ENCODE peak calls at places on chromosomes 5 and 9, in seven cellular contexts. L is neuronal stem cell; O is mucosa of descending colon; F is fibroblast of lung; D is neural progenitor cell; N is CD4-positive, alpha-beta memory T cell; X is tibial artery. R is an unnamed sample.

GRCh38 chr5:138054863-138055558 is 22.1 kb upstream of the FAM13B start:
- DNase-seq in L (peak; percentile 23), O (no peak), F (no peak), D (peak; percentile 63), N (no peak), X (no peak), R (no peak)

GRCh38 chr5:132812949-132813598 is at the start of gene SOWAHA:
- DNase-seq in L (no peak), O (peak; percentile 70), F (peak; percentile 25), D (peak; percentile 62), N (no peak), X (no peak), R (peak; percentile 76)

GRCh38 chr9:137464291-137464999 is 5.3 kb upstream of the NSMF start:
- DNase-seq in L (no peak), O (peak; percentile 55), F (no peak), D (no peak), N (no peak), X (no peak), R (no peak)

GRCh38 chr5:155872801-155873200 is 454.2 kb upstream of the SGCD start:
- DNase-seq in L (no peak), O (no peak), F (no peak), D (no peak), N (no peak), X (no peak), R (no peak)

GRCh38 chr9:16092142-16092541 is 539.3 kb downstream of the CCDC171 start:
- DNase-seq in L (no peak), O (no peak), F (no peak), D (no peak), N (no peak), X (no peak), R (no peak)

GRCh38 chr5:151870820-151871219 is 53.8 kb downstream of the GLRA1 start:
- DNase-seq in L (no peak), O (no peak), F (peak; percentile 34), D (no peak), N (no peak), X (no peak), R (no peak)

GRCh38 chr5:176761755-176762154 is 48.6 kb upstream of the UNC5A start:
- DNase-seq in L (no peak), O (no peak), F (no peak), D (no peak), N (no peak), X (no peak), R (no peak)

GRCh38 chr9:134491856-134492255 is 149.7 kb upstream of the COL5A1 start:
- DNase-seq in L (no peak), O (no peak), F (no peak), D (no peak), N (no peak), X (no peak), R (no peak)

GRCh38 chr9:114176601-114177295 is 21.4 kb downstream of the COL27A1 start:
- DNase-seq in L (no peak), O (no peak), F (no peak), D (peak; percentile 60), N (no peak), X (no peak), R (no peak)

GRCh38 chr5:143376195-143376772 is 27.2 kb downstream of the NR3C1 start:
- DNase-seq in L (no peak), O (no peak), F (no peak), D (no peak), N (no peak), X (no peak), R (no peak)

GRCh38 chr5:143374496-143375217 is 28.8 kb downstream of the NR3C1 start:
- DNase-seq in L (no peak), O (no peak), F (no peak), D (no peak), N (no peak), X (no peak), R (no peak)

GRCh38 chr5:143370440-143370839 is 33.0 kb downstream of the NR3C1 start:
- DNase-seq in L (no peak), O (no peak), F (no peak), D (no peak), N (no peak), X (no peak), R (no peak)

GRCh38 chr5:143376911-143377838 is 26.3 kb downstream of the NR3C1 start:
- DNase-seq in L (no peak), O (no peak), F (no peak), D (no peak), N (no peak), X (no peak), R (no peak)

GRCh38 chr5:143372187-143372829 is 31.2 kb downstream of the NR3C1 start:
- DNase-seq in L (no peak), O (no peak), F (peak; percentile 61), D (no peak), N (no peak), X (no peak), R (no peak)
- H3K36me3 ChIP-seq in L (no peaks in the 10 kb centered on the region), O (no peaks in the 10 kb centered on the region), F (no peaks in the 10 kb centered on the region), D (no peaks in the 10 kb centered on the region), N (peaks cover 3% of the 10 kb centered on the region), X (no peaks in the 10 kb centered on the region), R (no peaks in the 10 kb centered on the region)

GRCh38 chr5:136146201-136146600 is 13.6 kb downstream of the SMAD5 start:
- DNase-seq in L (no peak), O (no peak), F (no peak), D (no peak), N (no peak), X (no peak), R (no peak)
- H3K4me1 ChIP-seq in L (peaks cover 4% of the 10 kb centered on the region), O (peaks cover 4% of the 10 kb centered on the region), F (no peaks in the 10 kb centered on the region), D (peaks cover 10% of the 10 kb centered on the region), N (no peaks in the 10 kb centered on the region), X (peaks cover 86% of the 10 kb centered on the region), R (peaks cover 69% of the 10 kb centered on the region)

DNA sequence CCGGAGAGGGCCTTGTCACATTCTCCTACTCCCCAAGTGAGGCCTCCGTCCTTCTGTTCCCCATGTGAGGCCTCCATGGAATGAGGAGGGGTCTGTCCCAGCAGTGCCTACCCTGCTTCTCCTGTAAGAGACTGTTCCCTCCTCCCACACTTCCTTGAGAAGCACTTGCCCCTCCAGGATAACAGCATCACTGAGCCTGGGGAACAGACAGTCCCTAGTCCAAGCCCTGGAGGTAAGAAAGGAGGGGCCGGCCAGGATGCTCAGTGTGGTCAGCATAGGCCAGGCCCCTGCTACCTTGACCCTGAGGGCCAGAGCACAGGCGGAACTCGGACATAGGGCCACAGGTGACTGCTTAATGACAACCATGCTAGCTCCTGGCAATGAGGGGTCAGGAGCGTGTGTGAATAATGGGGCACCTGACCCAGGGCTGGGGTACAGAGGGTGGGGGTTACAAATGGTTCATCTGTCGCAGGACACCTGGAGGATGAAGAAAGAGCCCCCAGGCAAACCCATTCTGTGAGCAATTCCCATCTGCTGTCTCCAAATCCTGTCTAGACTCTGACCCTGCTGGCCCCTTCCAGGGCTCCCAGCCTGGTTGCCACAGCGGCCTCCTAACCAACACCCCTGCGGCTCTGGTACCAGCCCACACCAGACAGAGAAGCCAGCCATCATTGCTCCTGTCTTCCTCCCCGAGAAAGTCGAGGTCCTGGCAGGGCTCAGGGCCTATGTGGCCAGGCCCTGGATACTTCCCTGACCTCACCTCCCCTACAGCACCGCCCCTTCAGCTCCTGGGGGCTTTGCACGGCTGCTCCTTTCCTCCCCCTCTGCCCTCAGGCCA is 20.3 kb downstream of the RALGDS start:
- DNase-seq in L (no peak), O (no peak), F (no peak), D (no peak), N (no peak), X (no peak), R (no peak)
- H3K36me3 ChIP-seq in L (peaks cover 97% of the 10 kb centered on the region), O (no peaks in the 10 kb centered on the region), F (peaks cover 33% of the 10 kb centered on the region), D (peaks cover 12% of the 10 kb centered on the region), N (peaks cover 74% of the 10 kb centered on the region), X (peaks cover 86% of the 10 kb centered on the region), R (peaks cover 68% of the 10 kb centered on the region)

DNA sequence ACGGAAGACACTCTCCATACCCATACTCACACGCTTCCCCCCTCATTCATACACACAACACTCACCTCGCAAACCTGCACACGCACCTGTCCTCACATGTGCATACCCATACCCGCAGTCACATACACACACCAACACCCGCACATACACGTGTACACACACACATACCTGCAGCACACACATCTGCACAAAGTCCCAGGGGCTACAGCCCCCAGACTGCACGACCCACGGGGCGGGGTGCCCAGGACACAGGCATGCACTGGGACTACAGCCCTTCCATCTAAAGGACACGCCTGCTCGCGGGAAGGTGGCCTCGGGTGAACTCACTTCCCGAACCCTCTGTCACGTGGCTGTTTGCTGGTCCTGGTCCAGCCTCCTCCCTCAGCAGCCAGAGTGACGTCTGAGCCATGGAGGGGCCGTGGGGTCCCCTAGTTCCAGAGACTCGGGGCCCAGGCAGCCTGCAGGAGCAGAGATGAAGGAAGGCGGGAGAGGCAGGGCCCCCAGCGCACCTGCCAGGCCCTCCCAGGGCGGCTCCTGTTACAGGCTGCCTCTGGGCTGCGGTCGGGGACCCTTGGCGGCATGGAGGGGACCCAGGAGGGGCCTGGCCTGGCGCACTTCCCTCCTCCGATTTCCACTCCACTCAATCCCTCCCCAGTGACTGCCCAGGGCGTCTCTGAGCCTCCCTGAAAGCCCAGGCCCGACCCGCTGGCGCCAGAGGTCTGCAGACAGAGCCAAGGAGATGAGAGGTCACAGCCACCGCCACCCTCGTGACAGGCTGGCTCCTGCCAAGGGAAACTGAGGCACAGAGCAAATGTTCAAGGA is 8.1 kb downstream of the SLC12A7 start:
- DNase-seq in L (no peak), O (peak; percentile 86), F (peak; percentile 32), D (no peak), N (no peak), X (peak; percentile 68), R (no peak)
- H3K4me1 ChIP-seq in L (peaks cover 57% of the 10 kb centered on the region), O (peaks cover 65% of the 10 kb centered on the region), F (peaks cover 13% of the 10 kb centered on the region), D (peaks cover 62% of the 10 kb centered on the region), N (peaks cover 84% of the 10 kb centered on the region), X (peaks cover 15% of the 10 kb centered on the region), R (peaks cover 2% of the 10 kb centered on the region)

GRCh38 chr9:120397453-120397852 is 182.5 kb downstream of the CDK5RAP2 start:
- DNase-seq in L (no peak), O (no peak), F (no peak), D (no peak), N (no peak), X (no peak), R (no peak)
- H3K36me3 ChIP-seq in L (peaks cover 100% of the 10 kb centered on the region), O (peaks cover 4% of the 10 kb centered on the region), F (peaks cover 11% of the 10 kb centered on the region), D (peaks cover 9% of the 10 kb centered on the region), N (peaks cover 59% of the 10 kb centered on the region), X (peaks cover 81% of the 10 kb centered on the region), R (peaks cover 80% of the 10 kb centered on the region)

GRCh38 chr9:121744002-121744686 is 92.7 kb downstream of the DAB2IP start:
- DNase-seq in L (no peak), O (peak; percentile 74), F (peak; percentile 49), D (peak; percentile 46), N (no peak), X (peak; percentile 71), R (peak; percentile 72)
- H3K4me1 ChIP-seq in L (peaks cover 48% of the 10 kb centered on the region), O (peaks cover 39% of the 10 kb centered on the region), F (peaks cover 26% of the 10 kb centered on the region), D (peaks cover 48% of the 10 kb centered on the region), N (peaks cover 5% of the 10 kb centered on the region), X (peaks cover 95% of the 10 kb centered on the region), R (peaks cover 13% of the 10 kb centered on the region)

R was measured in HAP-1.